ENCODE peak calls at places on chromosomes 6 and 20, in nine cellular contexts. One of them, this sample, is unnamed.

GRCh38 chr6:15535495-15536200 is 127.2 kb downstream of the DTNBP1 start:
- DNase-seq in endodermal cell: no peak
- DNase-seq in adrenal gland: no peak
- DNase-seq in testis: no peak
- DNase-seq in stomach: no peak
- DNase-seq in CD8-positive, alpha-beta T cell: no peak
- DNase-seq in thoracic aorta: no peak
- DNase-seq in right cardiac atrium: no peak
- DNase-seq in cardiac muscle cell: no peak
- DNase-seq in this sample: no peak

GRCh38 chr6:11262231-11262630 is 29.8 kb upstream of the NEDD9 start:
- DNase-seq in adrenal gland: no peak
- DNase-seq in right cardiac atrium: no peak
- DNase-seq in testis: no peak
- DNase-seq in endodermal cell: no peak
- DNase-seq in thoracic aorta: no peak
- DNase-seq in CD8-positive, alpha-beta T cell: no peak
- DNase-seq in cardiac muscle cell: peak; percentile 50
- DNase-seq in stomach: no peak
- DNase-seq in this sample: no peak

GRCh38 chr20:46978871-46979536 is 84.4 kb downstream of the EYA2 start:
- DNase-seq in adrenal gland: no peak
- DNase-seq in testis: peak; percentile 72
- DNase-seq in CD8-positive, alpha-beta T cell: no peak
- DNase-seq in cardiac muscle cell: peak; percentile 49
- DNase-seq in right cardiac atrium: peak; percentile 65
- DNase-seq in endodermal cell: no peak
- DNase-seq in thoracic aorta: no peak
- DNase-seq in stomach: no peak
- DNase-seq in this sample: no peak

GRCh38 chr20:64057628-64058498 is 5.1 kb upstream of the TCEA2 start:
- DNase-seq in CD8-positive, alpha-beta T cell: peak; percentile 89
- DNase-seq in right cardiac atrium: peak; percentile 80
- DNase-seq in thoracic aorta: no peak
- DNase-seq in stomach: peak; percentile 81
- DNase-seq in adrenal gland: peak; percentile 87
- DNase-seq in cardiac muscle cell: peak; percentile 72
- DNase-seq in endodermal cell: peak; percentile 97
- DNase-seq in testis: peak; percentile 79
- DNase-seq in this sample: no peak

GRCh38 chr6:149170564-149171452 is 146.7 kb upstream of the TAB2 start:
- DNase-seq in stomach: no peak
- DNase-seq in cardiac muscle cell: peak; percentile 33
- DNase-seq in CD8-positive, alpha-beta T cell: no peak
- DNase-seq in endodermal cell: no peak
- DNase-seq in adrenal gland: no peak
- DNase-seq in right cardiac atrium: peak; percentile 50
- DNase-seq in testis: no peak
- DNase-seq in thoracic aorta: no peak
- DNase-seq in this sample: peak; percentile 92

GRCh38 chr6:112085666-112086065 is 1.6 kb downstream of the TUBE1 start:
- DNase-seq in cardiac muscle cell: peak; percentile 16
- DNase-seq in adrenal gland: peak; percentile 75
- DNase-seq in right cardiac atrium: peak; percentile 15
- DNase-seq in CD8-positive, alpha-beta T cell: no peak
- DNase-seq in stomach: no peak
- DNase-seq in testis: peak; percentile 30
- DNase-seq in endodermal cell: no peak
- DNase-seq in thoracic aorta: no peak
- DNase-seq in this sample: no peak

GRCh38 chr6:34146021-34146782 is at the start of gene GRM4:
- DNase-seq in stomach: no peak
- DNase-seq in right cardiac atrium: no peak
- DNase-seq in thoracic aorta: no peak
- DNase-seq in cardiac muscle cell: no peak
- DNase-seq in adrenal gland: no peak
- DNase-seq in CD8-positive, alpha-beta T cell: no peak
- DNase-seq in testis: no peak
- DNase-seq in endodermal cell: peak; percentile 64
- DNase-seq in this sample: no peak

GRCh38 chr6:39088331-39088730 is 26.7 kb downstream of the SAYSD1 start:
- DNase-seq in testis: peak; percentile 46
- DNase-seq in cardiac muscle cell: peak; percentile 77
- DNase-seq in endodermal cell: peak; percentile 91
- DNase-seq in right cardiac atrium: peak; percentile 40
- DNase-seq in CD8-positive, alpha-beta T cell: no peak
- DNase-seq in stomach: no peak
- DNase-seq in adrenal gland: peak; percentile 62
- DNase-seq in thoracic aorta: no peak
- DNase-seq in this sample: peak; percentile 67

GRCh38 chr20:10705801-10706459 is 32.1 kb upstream of the JAG1 start:
- DNase-seq in testis: no peak
- DNase-seq in cardiac muscle cell: no peak
- DNase-seq in stomach: peak; percentile 73
- DNase-seq in CD8-positive, alpha-beta T cell: no peak
- DNase-seq in endodermal cell: no peak
- DNase-seq in adrenal gland: no peak
- DNase-seq in right cardiac atrium: no peak
- DNase-seq in thoracic aorta: no peak
- DNase-seq in this sample: no peak

GRCh38 chr6:157228421-157229218 is 94.7 kb downstream of the TMEM242 start:
- DNase-seq in cardiac muscle cell: no peak
- DNase-seq in adrenal gland: peak; percentile 79
- DNase-seq in endodermal cell: peak; percentile 57
- DNase-seq in thoracic aorta: no peak
- DNase-seq in right cardiac atrium: no peak
- DNase-seq in testis: no peak
- DNase-seq in CD8-positive, alpha-beta T cell: no peak
- DNase-seq in stomach: no peak
- DNase-seq in this sample: peak; percentile 77

GRCh38 chr6:90411292-90411781 is 114.7 kb upstream of the BACH2 start:
- DNase-seq in CD8-positive, alpha-beta T cell: no peak
- DNase-seq in cardiac muscle cell: no peak
- DNase-seq in right cardiac atrium: no peak
- DNase-seq in adrenal gland: no peak
- DNase-seq in thoracic aorta: no peak
- DNase-seq in testis: no peak
- DNase-seq in endodermal cell: peak; percentile 64
- DNase-seq in stomach: peak; percentile 59
- DNase-seq in this sample: no peak

GRCh38 chr20:36121981-36122930 is 32.3 kb upstream of the EPB41L1 start:
- DNase-seq in thoracic aorta: no peak
- DNase-seq in endodermal cell: peak; percentile 59
- DNase-seq in testis: no peak
- DNase-seq in cardiac muscle cell: no peak
- DNase-seq in stomach: peak; percentile 94
- DNase-seq in CD8-positive, alpha-beta T cell: no peak
- DNase-seq in adrenal gland: no peak
- DNase-seq in right cardiac atrium: no peak
- DNase-seq in this sample: no peak

GRCh38 chr20:49572857-49573256 is 4.9 kb upstream of the PTGIS start:
- DNase-seq in CD8-positive, alpha-beta T cell: peak; percentile 23
- DNase-seq in cardiac muscle cell: no peak
- DNase-seq in thoracic aorta: no peak
- DNase-seq in testis: no peak
- DNase-seq in adrenal gland: peak; percentile 18
- DNase-seq in right cardiac atrium: no peak
- DNase-seq in endodermal cell: peak; percentile 79
- DNase-seq in stomach: no peak
- DNase-seq in this sample: no peak

GRCh38 chr6:19417713-19418112 is 419.5 kb upstream of the ID4 start:
- DNase-seq in testis: no peak
- DNase-seq in thoracic aorta: no peak
- DNase-seq in adrenal gland: no peak
- DNase-seq in CD8-positive, alpha-beta T cell: no peak
- DNase-seq in cardiac muscle cell: no peak
- DNase-seq in endodermal cell: no peak
- DNase-seq in stomach: no peak
- DNase-seq in right cardiac atrium: no peak
- DNase-seq in this sample: no peak
- H3K27ac ChIP-seq in testis: no peak overlapping the region
- H3K27ac ChIP-seq in thoracic aorta: no peak overlapping the region
- H3K27ac ChIP-seq in adrenal gland: no peak overlapping the region
- H3K27ac ChIP-seq in CD8-positive, alpha-beta T cell: no peak overlapping the region
- H3K27ac ChIP-seq in cardiac muscle cell: no peak overlapping the region
- H3K27ac ChIP-seq in endodermal cell: no peak overlapping the region
- H3K27ac ChIP-seq in stomach: no peak overlapping the region
- H3K27ac ChIP-seq in right cardiac atrium: no peak overlapping the region
- H3K27ac ChIP-seq in this sample: no peak overlapping the region

DNA sequence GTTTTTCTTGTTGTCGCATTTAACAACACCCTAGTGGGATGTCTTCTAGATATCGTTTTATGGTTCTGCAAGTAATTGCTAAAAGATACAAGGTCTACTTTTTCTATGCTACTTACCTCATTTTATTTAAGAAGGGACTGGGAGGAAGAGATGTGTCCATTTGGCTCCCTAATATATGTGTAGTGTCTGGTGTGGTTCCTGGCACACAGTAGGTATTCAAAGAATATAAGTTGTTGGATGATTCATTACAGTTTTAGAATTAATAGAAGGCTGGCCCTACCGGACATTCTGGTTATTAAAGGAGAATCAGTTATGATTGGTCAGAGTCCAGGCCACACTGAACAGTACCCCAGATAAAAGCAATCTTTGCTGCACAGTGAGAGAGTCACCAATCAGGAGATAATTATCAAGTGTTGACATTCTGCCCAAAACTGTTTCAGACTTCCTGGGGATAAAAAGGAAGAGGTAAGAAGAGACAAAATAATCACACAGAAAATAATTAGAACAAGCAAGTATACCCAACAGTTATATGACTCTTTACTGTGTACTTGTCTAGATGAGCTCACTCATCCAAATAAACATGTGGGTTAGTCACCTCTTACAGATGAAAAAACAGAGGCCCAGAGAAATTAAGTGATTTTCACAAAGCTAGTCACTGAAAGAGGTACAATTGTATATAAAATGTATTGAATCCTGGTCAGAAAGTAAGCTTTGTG is 7.0 kb downstream of the TMEM244 start:
- DNase-seq in cardiac muscle cell: no peak
- DNase-seq in endodermal cell: no peak
- DNase-seq in CD8-positive, alpha-beta T cell: no peak
- DNase-seq in thoracic aorta: no peak
- DNase-seq in stomach: no peak
- DNase-seq in adrenal gland: no peak
- DNase-seq in right cardiac atrium: no peak
- DNase-seq in testis: no peak
- DNase-seq in this sample: no peak
- H3K27ac ChIP-seq in cardiac muscle cell: no peak overlapping the region
- H3K27ac ChIP-seq in endodermal cell: no peak overlapping the region
- H3K27ac ChIP-seq in CD8-positive, alpha-beta T cell: no peak overlapping the region
- H3K27ac ChIP-seq in thoracic aorta: no peak overlapping the region
- H3K27ac ChIP-seq in stomach: no peak overlapping the region
- H3K27ac ChIP-seq in adrenal gland: no peak overlapping the region
- H3K27ac ChIP-seq in right cardiac atrium: no peak overlapping the region
- H3K27ac ChIP-seq in testis: no peak overlapping the region
- H3K27ac ChIP-seq in this sample: no peak overlapping the region

GRCh38 chr6:106451419-106451818 is 90.9 kb downstream of the CRYBG1 start:
- DNase-seq in stomach: no peak
- DNase-seq in adrenal gland: no peak
- DNase-seq in thoracic aorta: no peak
- DNase-seq in cardiac muscle cell: peak; percentile 19
- DNase-seq in testis: no peak
- DNase-seq in CD8-positive, alpha-beta T cell: no peak
- DNase-seq in right cardiac atrium: no peak
- DNase-seq in endodermal cell: no peak
- DNase-seq in this sample: no peak

GRCh38 chr6:106453756-106454367 is 93.3 kb downstream of the CRYBG1 start:
- DNase-seq in right cardiac atrium: no peak
- DNase-seq in CD8-positive, alpha-beta T cell: no peak
- DNase-seq in cardiac muscle cell: no peak
- DNase-seq in thoracic aorta: no peak
- DNase-seq in endodermal cell: peak; percentile 73
- DNase-seq in adrenal gland: no peak
- DNase-seq in stomach: no peak
- DNase-seq in testis: no peak
- DNase-seq in this sample: no peak

GRCh38 chr6:106448000-106448426 is 87.5 kb downstream of the CRYBG1 start:
- DNase-seq in adrenal gland: no peak
- DNase-seq in right cardiac atrium: peak; percentile 12
- DNase-seq in testis: peak; percentile 16
- DNase-seq in CD8-positive, alpha-beta T cell: peak; percentile 71
- DNase-seq in thoracic aorta: no peak
- DNase-seq in cardiac muscle cell: no peak
- DNase-seq in endodermal cell: no peak
- DNase-seq in stomach: no peak
- DNase-seq in this sample: no peak

GRCh38 chr6:106450645-106451044 is 90.1 kb downstream of the CRYBG1 start:
- DNase-seq in testis: no peak
- DNase-seq in stomach: no peak
- DNase-seq in endodermal cell: no peak
- DNase-seq in CD8-positive, alpha-beta T cell: no peak
- DNase-seq in thoracic aorta: no peak
- DNase-seq in adrenal gland: no peak
- DNase-seq in right cardiac atrium: no peak
- DNase-seq in cardiac muscle cell: no peak
- DNase-seq in this sample: no peak

DNA sequence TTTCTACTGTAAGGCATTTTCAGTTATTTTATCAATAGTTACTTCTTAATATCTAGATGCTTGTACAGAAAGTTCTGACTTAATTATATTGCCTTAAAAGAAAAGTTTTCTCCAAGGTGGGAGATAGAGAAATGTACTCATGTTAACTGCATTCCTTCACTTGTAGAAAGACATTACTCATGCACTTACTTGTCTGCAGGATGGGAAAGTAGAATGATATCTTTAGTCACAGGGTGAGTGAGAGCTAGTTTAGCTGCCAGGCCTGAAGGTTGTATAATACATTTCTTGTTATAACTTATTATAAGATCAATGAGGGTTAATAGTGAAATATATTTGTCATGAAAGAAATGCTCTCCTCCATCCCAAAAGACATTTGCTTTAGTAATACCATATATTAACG is 92.1 kb downstream of the CRYBG1 start:
- DNase-seq in endodermal cell: no peak
- DNase-seq in stomach: no peak
- DNase-seq in CD8-positive, alpha-beta T cell: no peak
- DNase-seq in testis: no peak
- DNase-seq in cardiac muscle cell: no peak
- DNase-seq in thoracic aorta: no peak
- DNase-seq in right cardiac atrium: no peak
- DNase-seq in adrenal gland: no peak
- DNase-seq in this sample: no peak
- H3K27ac ChIP-seq in endodermal cell: no peak overlapping the region
- H3K27ac ChIP-seq in stomach: no peak overlapping the region
- H3K27ac ChIP-seq in CD8-positive, alpha-beta T cell: no peak overlapping the region
- H3K27ac ChIP-seq in testis: no peak overlapping the region
- H3K27ac ChIP-seq in cardiac muscle cell: no peak overlapping the region
- H3K27ac ChIP-seq in thoracic aorta: no peak overlapping the region
- H3K27ac ChIP-seq in right cardiac atrium: no peak overlapping the region
- H3K27ac ChIP-seq in adrenal gland: no peak overlapping the region
- H3K27ac ChIP-seq in this sample: no peak overlapping the region

DNA sequence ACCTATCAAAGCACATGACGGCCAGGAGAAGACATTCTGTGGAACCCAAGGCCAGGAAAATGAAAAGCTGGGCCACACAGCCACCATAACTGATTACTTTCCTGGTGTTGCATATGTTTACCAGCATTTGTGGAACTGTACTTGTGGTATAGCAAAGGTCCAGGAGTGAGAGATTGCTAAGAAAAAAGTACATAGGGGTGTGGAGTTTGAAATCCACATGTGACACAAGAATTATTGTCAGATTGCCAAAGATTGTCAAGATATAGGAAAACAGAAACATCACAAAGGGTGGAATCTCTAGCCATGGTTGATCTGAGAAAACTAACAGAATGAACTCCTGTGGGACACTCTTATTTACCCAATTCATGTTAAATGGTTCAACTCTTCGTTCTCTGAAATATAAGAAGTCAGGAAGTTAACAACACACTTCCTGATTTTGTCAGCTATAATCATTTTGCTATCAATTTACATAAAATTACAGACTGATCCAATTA is at the start of gene OR2B2:
- DNase-seq in thoracic aorta: no peak
- DNase-seq in adrenal gland: no peak
- DNase-seq in endodermal cell: no peak
- DNase-seq in right cardiac atrium: no peak
- DNase-seq in testis: no peak
- DNase-seq in cardiac muscle cell: no peak
- DNase-seq in stomach: no peak
- DNase-seq in CD8-positive, alpha-beta T cell: no peak
- DNase-seq in this sample: no peak
- H3K27ac ChIP-seq in thoracic aorta: no peak within 1 kb of the TSS
- H3K27ac ChIP-seq in adrenal gland: no peak within 1 kb of the TSS
- H3K27ac ChIP-seq in endodermal cell: no peak within 1 kb of the TSS
- H3K27ac ChIP-seq in right cardiac atrium: no peak within 1 kb of the TSS
- H3K27ac ChIP-seq in testis: no peak within 1 kb of the TSS
- H3K27ac ChIP-seq in cardiac muscle cell: no peak within 1 kb of the TSS
- H3K27ac ChIP-seq in stomach: no peak within 1 kb of the TSS
- H3K27ac ChIP-seq in CD8-positive, alpha-beta T cell: no peak within 1 kb of the TSS
- H3K27ac ChIP-seq in this sample: no peak within 1 kb of the TSS

This sample was measured in vagina.